ENCODE peak calls at places on chromosomes 3 and 15, in four cellular contexts. V, C, W and T are unnamed samples.

GRCh38 chr15:37206690-37207089 is 106.3 kb upstream of the MEIS2 start:
- DNase-seq in V (no peak), C (no peak), W (no peak), T (no peak)

GRCh38 chr3:42911551-42911950 is 5.6 kb downstream of the ZNF662 start:
- DNase-seq in V (no peak), C (no peak), W (no peak), T (no peak)

GRCh38 chr3:53506110-53506762 is 11.8 kb downstream of the CACNA1D start:
- DNase-seq in V (no peak), C (no peak), W (no peak), T (no peak)

GRCh38 chr3:42556089-42556632 is 25.6 kb downstream of the SEC22C start:
- DNase-seq in V (no peak), C (no peak), W (no peak), T (no peak)

GRCh38 chr3:112653209-112653871 is 12.4 kb upstream of the CCDC80 start:
- DNase-seq in V (no peak), C (no peak), W (peak; percentile 96), T (no peak)

GRCh38 chr3:62586356-62586755 is 213.0 kb upstream of the FEZF2 start:
- DNase-seq in V (no peak), C (no peak), W (peak; percentile 89), T (no peak)

GRCh38 chr3:184336484-184337230 is 743 bp upstream of the FAM131A start:
- DNase-seq in V (no peak), C (no peak), W (peak; percentile 76), T (no peak)

GRCh38 chr3:126293370-126294082 is 63.7 kb downstream of the KLF15 start:
- DNase-seq in V (no peak), C (no peak), W (peak; percentile 15), T (no peak)

GRCh38 chr3:126518779-126519177 is 1.2 kb upstream of the UROC1 start:
- DNase-seq in V (no peak), C (no peak), W (no peak), T (no peak)

GRCh38 chr15:31437686-31438085 is 111.1 kb downstream of the KLF13 start:
- DNase-seq in V (no peak), C (no peak), W (no peak), T (no peak)

GRCh38 chr3:30688776-30689175 is 82.4 kb downstream of the TGFBR2 start:
- DNase-seq in V (peak; percentile 62), C (no peak), W (peak; percentile 78), T (no peak)

GRCh38 chr3:117045143-117045542 is 335.6 kb downstream of the TUSC7 start:
- DNase-seq in V (no peak), C (peak; percentile 67), W (peak; percentile 72), T (no peak)

GRCh38 chr15:81171286-81171685 is 25.4 kb upstream of the IL16 start:
- DNase-seq in V (no peak), C (no peak), W (no peak), T (no peak)

GRCh38 chr3:17386432-17386831 is 356.0 kb downstream of the TBC1D5 start:
- DNase-seq in V (no peak), C (no peak), W (no peak), T (no peak)

GRCh38 chr15:29589975-29590374 is 232.3 kb downstream of the TJP1 start:
- DNase-seq in V (no peak), C (no peak), W (no peak), T (no peak)

GRCh38 chr3:66803206-66803605 is 194.9 kb upstream of the KBTBD8 start:
- DNase-seq in V (no peak), C (no peak), W (no peak), T (no peak)

GRCh38 chr15:82999905-83000671 is 11.4 kb downstream of the C15orf40 start:
- DNase-seq in V (no peak), C (peak; percentile 15), W (peak; percentile 73), T (no peak)

GRCh38 chr3:72317491-72317890 is 530.8 kb downstream of the SHQ1 start:
- DNase-seq in V (no peak), C (no peak), W (peak; percentile 68), T (no peak)

GRCh38 chr3:151278223-151278622 is at the start of gene P2RY14:
- DNase-seq in V (no peak), C (no peak), W (no peak), T (no peak)

GRCh38 chr15:44029940-44030568 is 165.0 kb downstream of the FRMD5 start:
- DNase-seq in V (no peak), C (no peak), W (peak; percentile 60), T (no peak)

GRCh38 chr3:178810173-178810572 is 261.4 kb downstream of the ZMAT3 start:
- DNase-seq in V (no peak), C (no peak), W (no peak), T (no peak)

GRCh38 chr3:177470200-177470941 is 273.1 kb upstream of the TBL1XR1 start:
- DNase-seq in V (no peak), C (no peak), W (peak; percentile 78), T (no peak)

GRCh38 chr15:31585231-31585630 is 258.6 kb downstream of the KLF13 start:
- DNase-seq in V (no peak), C (no peak), W (no peak), T (no peak)

GRCh38 chr3:33131328-33132018 is 17.7 kb downstream of the CRTAP start:
- DNase-seq in V (no peak), C (peak; percentile 63), W (peak; percentile 84), T (no peak)

GRCh38 chr3:43451670-43452254 is 165.4 kb downstream of the SNRK start:
- DNase-seq in V (no peak), C (no peak), W (no peak), T (no peak)

GRCh38 chr3:163726125-163726524 is 1352.2 kb downstream of the SI start:
- DNase-seq in V (no peak), C (no peak), W (no peak), T (no peak)

GRCh38 chr3:142489572-142490323 is 41.9 kb upstream of the XRN1 start:
- DNase-seq in V (no peak), C (no peak), W (peak; percentile 30), T (no peak)

GRCh38 chr3:194285024-194285858 is 65.9 kb downstream of the CPN2 start:
- DNase-seq in V (no peak), C (peak; percentile 4), W (peak; percentile 61), T (peak; percentile 19)

GRCh38 chr3:194285859-194286197 is 65.3 kb downstream of the CPN2 start:
- DNase-seq in V (no peak), C (peak; percentile 0), W (no peak), T (no peak)

GRCh38 chr3:194287392-194287791 is 63.7 kb downstream of the CPN2 start:
- DNase-seq in V (no peak), C (no peak), W (no peak), T (no peak)

GRCh38 chr3:194286747-194287146 is 64.4 kb downstream of the CPN2 start:
- DNase-seq in V (no peak), C (peak; percentile 70), W (no peak), T (peak; percentile 82)

DNA sequence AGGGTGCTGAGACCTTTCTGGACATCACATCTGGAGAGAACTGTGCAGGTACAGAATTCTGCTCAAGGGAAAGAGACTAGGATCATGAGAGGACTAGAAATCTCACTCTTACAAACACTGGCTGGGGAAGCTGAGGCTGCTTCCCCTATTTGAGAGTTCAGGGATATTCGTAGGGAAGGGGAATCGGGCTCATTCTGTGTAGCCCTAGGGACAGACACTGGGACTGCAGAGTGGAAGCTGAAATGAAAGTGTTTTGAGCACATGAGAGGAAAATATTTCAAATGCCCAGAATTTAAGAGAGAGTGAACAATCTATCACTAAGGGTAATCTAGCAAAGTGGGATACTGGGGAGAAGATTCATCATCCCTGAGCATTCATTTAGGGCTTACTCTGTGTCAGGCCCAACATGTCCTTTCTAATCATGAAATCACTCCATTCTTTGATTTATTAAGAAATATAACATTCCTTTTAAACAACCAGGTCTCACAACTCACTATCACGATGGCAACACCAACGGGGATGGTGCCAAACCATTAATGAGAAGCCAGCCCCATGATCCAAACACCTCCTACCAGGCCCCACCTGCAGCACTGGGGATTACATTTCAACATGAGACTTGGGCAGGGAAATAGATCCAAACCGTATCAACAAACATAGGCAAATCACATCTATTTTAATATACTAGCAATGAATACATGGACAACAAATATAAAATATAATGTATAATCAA is 63.0 kb downstream of the CPN2 start:
- DNase-seq in V (no peak), C (peak; percentile 6), W (no peak), T (no peak)
- TF ChIP-seq CTCF in V (no peak), C (no peak), W (no peak), T (peak; percentile 5)

GRCh38 chr15:78618490-78618934 is 2.3 kb downstream of the CHRNA3 start:
- DNase-seq in V (peak; percentile 83), C (peak; percentile 94), W (peak; percentile 91), T (no peak)

GRCh38 chr15:78621810-78622402 is 1.1 kb upstream of the CHRNA3 start:
- DNase-seq in V (no peak), C (no peak), W (no peak), T (no peak)

GRCh38 chr15:78619022-78619950 is 1.5 kb downstream of the CHRNA3 start:
- DNase-seq in V (no peak), C (peak; percentile 32), W (no peak), T (no peak)

GRCh38 chr15:78620839-78621421 is at the start of gene CHRNA3:
- DNase-seq in V (no peak), C (peak; percentile 51), W (no peak), T (no peak)

DNA sequence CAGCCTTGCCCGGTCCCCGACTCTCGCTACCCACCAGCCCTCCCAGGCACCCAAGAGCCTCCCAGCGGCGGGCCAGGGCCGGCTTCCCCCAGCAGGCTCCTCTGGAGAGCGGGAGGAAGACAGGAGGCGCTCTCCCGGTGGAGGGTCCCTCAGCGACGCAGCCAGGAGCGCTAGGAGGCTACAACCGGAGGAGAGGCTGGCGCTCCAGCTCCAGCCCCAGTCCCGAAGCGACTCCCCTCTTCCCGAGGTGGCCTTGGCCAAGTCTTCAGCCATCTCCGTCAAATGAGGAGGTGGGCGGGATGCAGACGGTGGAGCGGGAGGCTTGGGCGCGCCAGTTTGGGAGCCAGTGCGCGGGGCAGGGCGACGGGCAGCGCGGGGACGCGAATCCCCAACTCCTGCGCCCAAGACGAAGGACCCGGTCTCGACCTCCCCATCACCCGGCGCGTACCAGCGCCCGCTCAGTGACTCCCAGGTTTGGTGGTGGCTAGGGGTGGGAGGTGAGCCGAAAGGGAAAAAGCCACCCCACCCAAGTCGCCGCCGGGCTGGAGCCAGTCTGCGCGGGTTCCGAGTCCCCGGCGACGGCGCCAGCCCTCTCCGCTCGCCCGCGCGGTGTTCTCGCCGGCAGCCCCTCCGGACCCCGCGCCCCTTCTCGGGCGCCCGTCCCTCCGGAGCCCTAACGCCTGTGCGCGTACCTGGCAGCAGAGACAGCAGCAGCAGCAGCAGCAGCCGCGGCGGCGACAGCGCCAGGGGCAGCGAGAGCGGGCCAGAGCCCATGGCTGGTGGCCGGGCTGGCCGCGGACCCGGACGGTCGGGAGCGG is 566 bp downstream of the CHRNA3 start:
- DNase-seq in V (no peak), C (peak; percentile 69), W (peak; percentile 17), T (no peak)
- TF ChIP-seq CTCF in V (no peak), C (no peak), W (peak; percentile 8), T (peak; percentile 70)

DNA sequence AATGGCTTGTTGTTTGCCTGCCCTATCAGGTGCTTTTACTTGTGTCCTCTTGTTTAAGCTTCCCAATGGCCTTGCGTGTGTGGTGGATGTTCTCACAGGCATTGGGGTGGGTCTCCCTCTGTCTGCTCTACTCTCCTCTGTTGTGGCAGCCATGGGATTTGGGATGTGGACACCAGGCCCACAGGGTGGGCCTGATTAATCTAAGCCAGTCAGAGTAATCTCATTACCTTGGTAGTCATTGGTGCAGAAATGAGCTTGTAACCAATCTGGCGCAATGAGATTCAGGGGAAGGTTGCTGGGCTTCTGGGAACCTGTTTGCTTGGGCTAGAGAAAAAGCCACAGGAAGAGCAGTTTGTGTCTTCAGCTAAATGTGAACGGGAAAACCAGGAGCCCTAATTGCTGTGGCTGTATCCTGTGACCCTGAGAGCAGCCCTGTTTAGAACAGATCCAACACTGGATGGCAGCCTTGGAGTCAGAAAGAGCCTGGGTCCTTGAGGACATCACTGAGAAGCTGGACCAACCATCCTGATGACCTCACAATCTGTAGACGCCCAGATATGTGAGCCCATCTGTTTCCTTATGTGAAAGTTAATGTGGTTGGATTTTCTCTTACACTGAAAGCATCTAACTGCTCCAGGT is 157.3 kb upstream of the UBE2E1 start:
- DNase-seq in V (no peak), C (no peak), W (peak; percentile 78), T (no peak)
- TF ChIP-seq CTCF in V (no peak), C (no peak), W (peak; percentile 18), T (peak; percentile 28)

GRCh38 chr15:66401130-66402021 is 14.7 kb downstream of the MAP2K1 start:
- DNase-seq in V (no peak), C (peak; percentile 28), W (no peak), T (no peak)
- TF ChIP-seq CTCF in V (no peak), C (no peak), W (no peak), T (no peak)